ENCODE peak calls at places on chromosomes 13 and 19, in nine cellular contexts. B is left ventricle myocardium inferior, N is cardiac muscle cell, R is AG04450, M is brain microvascular endothelial cell, Z is A549, G is heart left ventricle, C is mucosa of descending colon, V is ovary. K is an unnamed sample.

GRCh38 chr13:30665638-30666037 is 47.9 kb downstream of the USPL1 start:
- DNase-seq in B (no peak), N (no peak), R (no peak), M (no peak), Z (no peak), G (no peak), C (no peak), V (no peak), K (no peak)

GRCh38 chr19:45746866-45747265 is 13.6 kb downstream of the MEIOSIN start:
- DNase-seq in B (no peak), N (no peak), R (no peak), M (no peak), Z (no peak), G (no peak), C (no peak), V (no peak), K (no peak)

GRCh38 chr19:13212759-13213330 is 62.6 kb downstream of the IER2 start:
- DNase-seq in B (peak), N (peak), R (no peak), M (peak), Z (peak), G (peak), C (peak), V (peak), K (no peak)

GRCh38 chr19:45739498-45740439 is 6.5 kb downstream of the MEIOSIN start:
- DNase-seq in B (no peak), N (no peak), R (no peak), M (no peak), Z (no peak), G (no peak), C (no peak), V (no peak), K (no peak)

GRCh38 chr13:39676315-39676876 is 20.9 kb downstream of the COG6 start:
- DNase-seq in B (no peak), N (peak), R (no peak), M (peak), Z (peak), G (no peak), C (no peak), V (peak), K (peak)

GRCh38 chr13:100497394-100497793 is 91.2 kb downstream of the GGACT start:
- DNase-seq in B (no peak), N (peak), R (no peak), M (peak), Z (no peak), G (no peak), C (no peak), V (no peak), K (no peak)

GRCh38 chr19:37007587-37008220 is 70.5 kb upstream of the ZNF420 start:
- DNase-seq in B (peak), N (peak), R (peak), M (peak), Z (no peak), G (peak), C (no peak), V (peak), K (no peak)

GRCh38 chr13:50576156-50576555 is 267.3 kb downstream of the DLEU7 start:
- DNase-seq in B (no peak), N (no peak), R (no peak), M (no peak), Z (no peak), G (no peak), C (peak), V (no peak), K (peak)

GRCh38 chr13:109743706-109744453 is 42.5 kb downstream of the IRS2 start:
- DNase-seq in B (no peak), N (peak), R (peak), M (peak), Z (peak), G (no peak), C (no peak), V (no peak), K (no peak)

GRCh38 chr13:24038405-24038804 is 122.1 kb upstream of the SPATA13 start:
- DNase-seq in B (no peak), N (peak), R (no peak), M (peak), Z (no peak), G (no peak), C (no peak), V (no peak), K (no peak)

GRCh38 chr13:114064516-114065140 is 67.8 kb downstream of the RASA3 start:
- DNase-seq in B (peak), N (peak), R (no peak), M (no peak), Z (no peak), G (peak), C (peak), V (peak), K (no peak)

GRCh38 chr19:10679743-10680142 is 21.5 kb upstream of the QTRT1 start:
- DNase-seq in B (no peak), N (no peak), R (no peak), M (no peak), Z (no peak), G (no peak), C (no peak), V (no peak), K (no peak)
- TF ChIP-seq CTCF in B (no peak), N (no peak), R (no peak), M (no peak), Z (no peak), G (no peak), C (no peak), V (no peak), K (no peak)

GRCh38 chr19:15672580-15673175 is at the start of gene CYP4F12:
- DNase-seq in B (peak), N (peak), R (no peak), M (no peak), Z (peak), G (peak), C (peak), V (peak), K (peak)
- H3K4me3 ChIP-seq in B (peak), N (no peak), R (no peak), M (no peak), Z (peak), G (no peak), C (no peak), V (no peak), K (no peak)

DNA sequence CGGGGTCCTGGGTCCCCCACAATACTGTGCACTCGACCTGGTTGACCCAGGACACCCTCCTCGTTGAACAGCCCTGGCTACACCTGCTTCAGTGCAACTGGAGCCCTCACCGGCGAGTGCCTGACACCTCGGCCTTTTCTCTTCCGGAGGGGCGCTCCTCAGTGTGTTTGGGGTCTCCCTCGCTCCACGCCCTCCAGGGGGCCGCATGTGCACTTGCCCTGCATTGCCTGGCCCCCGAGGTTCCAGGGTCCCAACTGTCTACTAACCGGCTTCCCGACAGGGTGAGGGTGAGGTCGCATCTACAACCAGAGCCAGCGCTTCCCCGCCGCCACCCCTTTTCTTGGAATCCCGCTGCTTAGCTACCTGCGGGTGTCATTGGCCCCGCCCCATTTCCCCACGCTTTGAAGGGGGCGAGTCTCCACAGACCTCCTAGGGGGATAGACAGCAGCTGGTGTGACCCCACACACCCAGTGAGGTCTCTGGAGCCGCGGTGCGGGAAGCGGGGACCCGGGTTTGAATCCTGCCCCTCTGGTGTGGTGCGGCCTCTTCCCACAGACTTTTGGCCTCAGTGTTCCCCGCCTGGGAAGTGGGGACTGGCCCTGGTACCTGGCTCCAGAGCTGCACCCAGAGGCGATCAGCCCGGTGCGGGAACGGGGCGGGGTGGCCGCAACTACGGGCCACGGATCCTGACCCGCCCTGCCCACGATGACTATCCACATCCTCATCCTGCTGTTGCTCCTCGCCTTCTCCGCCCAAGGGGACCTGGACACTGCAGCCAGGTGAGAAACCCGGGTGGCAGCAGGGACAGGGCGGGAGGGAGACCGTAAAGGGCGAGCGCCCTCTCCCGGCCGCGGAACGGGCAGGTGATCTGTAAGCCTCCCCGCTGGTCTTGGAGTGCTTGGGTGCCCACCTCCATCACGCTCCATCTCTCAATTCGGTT is at the start of gene ADM5:
- DNase-seq in B (peak), N (peak), R (no peak), M (no peak), Z (no peak), G (no peak), C (no peak), V (peak), K (no peak)
- TF ChIP-seq CTCF in B (peak), N (peak), R (peak), M (peak), Z (no peak), G (peak), C (no peak), V (no peak), K (peak)

DNA sequence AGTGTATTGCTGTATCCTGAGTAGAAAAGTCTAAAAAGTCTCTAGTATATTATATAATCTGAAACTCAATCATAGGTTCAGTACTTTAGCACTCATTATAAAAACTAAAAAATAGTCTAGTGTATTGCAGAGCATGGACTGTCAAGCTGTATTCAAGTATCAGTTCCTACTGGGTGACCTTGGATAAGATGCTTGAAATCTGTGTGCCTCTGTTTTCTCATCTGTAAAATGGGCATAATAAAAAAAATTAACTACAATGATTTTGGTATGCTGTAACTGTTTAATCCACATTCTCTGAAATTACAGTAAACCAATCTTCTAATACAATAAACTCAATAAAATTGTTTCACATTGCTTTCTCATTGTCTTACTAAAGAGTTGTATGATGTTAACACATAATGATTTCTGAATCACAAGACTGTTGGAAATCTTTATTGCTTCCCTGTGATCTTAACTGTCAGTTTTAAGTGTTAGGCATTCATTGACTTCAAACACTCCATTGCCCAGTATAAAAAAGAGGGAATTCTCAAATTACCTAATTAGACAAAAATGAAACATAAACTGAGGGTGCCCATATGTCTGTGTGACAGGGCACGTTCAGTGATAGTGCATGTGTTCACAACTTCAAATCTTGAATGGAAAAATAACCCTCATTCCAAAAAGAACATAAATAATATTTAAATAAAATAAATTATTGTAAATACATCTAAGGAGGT is 2.2 kb downstream of the STARD13 start:
- DNase-seq in B (no peak), N (no peak), R (no peak), M (no peak), Z (no peak), G (no peak), C (no peak), V (no peak), K (no peak)
- H3K4me3 ChIP-seq in B (peak), N (peak), R (peak), M (peak), Z (peak), G (peak), C (no peak), V (peak), K (no peak)

DNA sequence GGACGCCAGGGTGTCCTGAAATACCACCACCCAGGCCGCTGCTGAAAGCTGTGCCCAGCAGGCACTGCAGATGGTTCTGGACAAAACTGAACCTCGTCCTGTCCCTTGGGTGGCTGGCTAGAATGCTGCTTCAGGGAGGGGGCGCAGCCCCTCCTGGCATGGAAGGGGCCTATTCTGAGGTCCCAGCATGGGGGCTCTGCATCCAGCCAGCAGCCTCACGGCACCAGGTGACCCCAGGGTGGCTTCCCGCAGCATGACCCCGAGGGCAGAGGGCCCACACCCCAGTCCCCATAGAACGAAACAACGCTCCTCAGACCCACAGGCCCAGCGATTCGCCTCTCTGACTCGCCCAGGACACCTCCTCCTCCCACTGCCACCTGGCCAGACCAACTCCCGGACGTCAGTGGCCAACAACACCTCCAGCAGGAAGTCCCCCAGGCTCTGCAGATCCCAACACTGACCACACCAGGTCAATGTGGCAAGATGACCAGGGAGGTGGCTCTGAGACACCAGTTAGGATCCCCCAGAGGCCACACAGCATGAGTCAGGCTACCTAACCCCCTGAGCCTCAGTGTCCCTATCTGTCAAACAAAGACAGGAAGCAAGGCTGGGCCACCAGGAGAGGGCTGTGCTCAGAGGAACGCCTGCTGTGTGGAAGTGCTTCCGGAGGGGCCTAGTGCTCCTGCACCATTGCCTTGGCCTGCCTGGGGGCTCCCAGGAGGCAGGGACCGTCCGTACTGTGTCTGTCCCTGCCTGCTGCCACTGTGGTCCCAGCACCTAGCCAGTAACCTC is 6.1 kb downstream of the MKNK2 start:
- DNase-seq in B (no peak), N (no peak), R (no peak), M (no peak), Z (no peak), G (no peak), C (peak), V (peak), K (no peak)
- TF ChIP-seq CTCF in B (no peak), N (no peak), R (no peak), M (no peak), Z (no peak), G (no peak), C (no peak), V (no peak), K (no peak)

GRCh38 chr19:56112313-56112709 is 8.8 kb downstream of the ZNF787 start:
- DNase-seq in B (no peak), N (no peak), R (no peak), M (no peak), Z (no peak), G (no peak), C (no peak), V (no peak), K (no peak)

GRCh38 chr19:56114051-56114694 is 6.9 kb downstream of the ZNF787 start:
- DNase-seq in B (no peak), N (no peak), R (no peak), M (no peak), Z (no peak), G (no peak), C (no peak), V (no peak), K (no peak)

GRCh38 chr19:56114711-56115110 is 6.4 kb downstream of the ZNF787 start:
- DNase-seq in B (no peak), N (no peak), R (no peak), M (no peak), Z (no peak), G (no peak), C (no peak), V (no peak), K (no peak)

GRCh38 chr19:56111601-56112312 is 9.3 kb downstream of the ZNF787 start:
- DNase-seq in B (peak), N (no peak), R (no peak), M (no peak), Z (no peak), G (peak), C (peak), V (no peak), K (peak)

DNA sequence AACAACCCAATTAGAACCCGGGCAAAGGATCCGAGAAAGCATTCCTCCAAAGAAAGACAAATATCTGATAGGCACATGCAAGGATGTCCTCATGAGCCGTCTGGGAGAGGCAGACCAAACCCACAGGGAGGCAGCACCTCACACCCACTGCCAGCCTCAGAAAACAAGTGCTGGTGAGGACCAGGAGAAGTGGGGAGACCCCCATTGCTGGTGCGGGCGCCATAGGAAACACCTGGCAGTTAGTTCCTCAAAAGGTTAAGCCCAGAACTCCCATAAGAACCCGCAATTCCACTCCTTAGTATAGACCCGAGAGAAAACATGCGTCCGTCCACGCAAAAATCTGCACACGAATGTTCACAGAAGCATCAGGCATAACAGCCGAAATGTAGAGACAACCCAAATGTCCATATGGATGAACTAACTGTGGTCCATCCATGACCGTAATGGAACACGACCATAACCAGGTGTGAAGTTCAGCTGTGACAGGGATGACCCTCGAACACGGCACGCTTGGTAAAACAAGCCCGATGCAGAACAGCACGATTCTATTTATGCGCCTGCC is 7.9 kb downstream of the ZNF787 start:
- DNase-seq in B (no peak), N (no peak), R (no peak), M (no peak), Z (no peak), G (no peak), C (no peak), V (no peak), K (no peak)
- H3K4me3 ChIP-seq in B (no peak), N (no peak), R (no peak), M (no peak), Z (no peak), G (no peak), C (no peak), V (no peak), K (no peak)

GRCh38 chr19:31459430-31459829 is 110.2 kb upstream of the TSHZ3 start:
- DNase-seq in B (no peak), N (no peak), R (no peak), M (no peak), Z (no peak), G (no peak), C (no peak), V (no peak), K (no peak)
- TF ChIP-seq CTCF in B (no peak), N (no peak), R (peak), M (no peak), Z (no peak), G (no peak), C (no peak), V (no peak), K (no peak)

GRCh38 chr19:35557539-35558399 is 5.7 kb downstream of the ATP4A start:
- DNase-seq in B (peak), N (peak), R (no peak), M (peak), Z (peak), G (peak), C (no peak), V (peak), K (no peak)
- H3K4me3 ChIP-seq in B (peak), N (peak), R (peak), M (peak), Z (peak), G (no peak), C (no peak), V (no peak), K (no peak)

DNA sequence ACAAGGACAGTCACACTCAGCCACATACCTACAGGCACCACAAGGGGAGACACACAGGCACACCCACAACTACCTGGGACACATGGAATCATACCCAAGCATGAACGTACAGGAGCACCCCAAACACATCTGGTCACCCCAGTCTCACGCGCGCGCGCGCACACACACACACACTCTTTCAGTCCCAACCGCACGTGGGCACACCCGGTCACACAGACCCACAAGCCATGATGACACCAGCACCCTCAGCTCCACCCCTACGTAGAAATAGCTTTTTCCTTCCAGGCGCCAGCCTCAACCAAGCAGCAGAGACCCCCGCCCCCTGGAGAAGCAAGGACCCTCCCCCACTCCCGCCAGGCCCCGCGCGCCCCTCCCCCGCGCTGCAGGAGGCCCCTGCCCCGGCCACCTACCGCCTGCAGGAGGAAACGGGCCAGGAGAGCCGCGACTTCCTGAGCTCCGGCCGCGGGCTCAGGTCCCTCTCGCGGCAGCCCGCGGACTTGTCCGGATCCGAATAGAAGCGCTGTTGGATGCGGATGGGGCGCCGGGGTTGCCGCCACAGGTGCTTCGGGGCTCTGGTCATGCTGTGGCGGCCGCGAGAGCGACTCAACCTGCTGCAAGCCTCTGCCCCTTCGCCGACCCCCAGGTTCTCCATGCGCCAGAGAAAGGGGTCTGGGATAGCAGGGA is 6.4 kb upstream of the PDE4C start:
- DNase-seq in B (no peak), N (no peak), R (no peak), M (no peak), Z (no peak), G (no peak), C (no peak), V (no peak), K (no peak)
- TF ChIP-seq CTCF in B (no peak), N (no peak), R (no peak), M (peak), Z (no peak), G (no peak), C (no peak), V (no peak), K (no peak)